ENCODE peak calls at places on chromosomes 5 and 9, in eight cellular contexts. X is mucosa of descending colon, K is fibroblast of lung, A is adrenal gland, C is breast epithelium, S is B cell, R is NB4, E is heart right ventricle. G is an unnamed sample.
A peak's percentile ranks its signal among the peaks of the same experiment; 100 is the strongest.

GRCh38 chr9:78121488-78121887 is 89.9 kb upstream of the GNAQ start:
- DNase-seq in X (peak; percentile 80), E (peak; percentile 57), A (peak; percentile 58), R (peak; percentile 81), C (peak; percentile 37), K (peak; percentile 38), S (no peak), G (no peak)

GRCh38 chr9:126384926-126385325 is 58.3 kb downstream of the MVB12B start:
- DNase-seq in C (no peak), A (no peak), K (no peak), X (no peak), E (no peak), R (no peak), S (no peak), G (no peak)

GRCh38 chr5:173180331-173180730 is 36.0 kb downstream of the BNIP1 start:
- DNase-seq in A (no peak), C (no peak), X (no peak), R (no peak), K (peak; percentile 20), E (no peak), S (no peak), G (no peak)

GRCh38 chr9:132575005-132575609 is 7.3 kb upstream of the BARHL1 start:
- DNase-seq in E (peak; percentile 71), K (peak; percentile 53), R (peak; percentile 59), C (no peak), S (no peak), X (peak; percentile 84), A (peak; percentile 72), G (peak; percentile 80)

GRCh38 chr9:88803551-88804288 is 187.5 kb upstream of the S1PR3 start:
- DNase-seq in E (no peak), X (no peak), S (no peak), A (no peak), R (no peak), K (peak; percentile 56), C (no peak), G (no peak)

GRCh38 chr9:124632077-124632621 is 125.0 kb upstream of the NR5A1 start:
- DNase-seq in X (no peak), E (no peak), S (no peak), K (peak; percentile 76), R (no peak), C (no peak), A (no peak), G (no peak)

GRCh38 chr5:127320032-127320945 is 29.7 kb downstream of the MEGF10 start:
- DNase-seq in R (peak; percentile 66), K (peak; percentile 80), A (no peak), S (no peak), X (no peak), C (no peak), E (no peak), G (no peak)

GRCh38 chr5:14450055-14450524 is 131.5 kb upstream of the OTULINL start:
- DNase-seq in R (no peak), S (no peak), E (peak; percentile 50), K (peak; percentile 98), A (no peak), C (no peak), X (no peak), G (no peak)

GRCh38 chr5:139395844-139396640 is 1.1 kb upstream of the PROB1 start:
- DNase-seq in X (no peak), A (peak; percentile 74), S (no peak), R (no peak), E (no peak), C (no peak), K (no peak), G (peak; percentile 30)

GRCh38 chr5:160938532-160938931 is 86.5 kb upstream of the ATP10B start:
- DNase-seq in E (no peak), X (peak; percentile 54), R (peak; percentile 54), S (no peak), A (no peak), K (no peak), C (peak; percentile 21), G (no peak)

GRCh38 chr9:20191239-20191840 is 402.5 kb upstream of the SLC24A2 start:
- DNase-seq in E (no peak), S (no peak), K (no peak), C (no peak), R (no peak), A (no peak), X (no peak), G (no peak)

GRCh38 chr5:140176028-140176382 is 1.0 kb downstream of the CYSTM1 start:
- DNase-seq in K (no peak), E (no peak), S (no peak), A (no peak), X (no peak), C (no peak), R (no peak), G (no peak)

GRCh38 chr5:56003179-56003578 is 8.4 kb upstream of the IL6ST start:
- DNase-seq in X (peak; percentile 71), R (no peak), C (no peak), A (peak; percentile 42), S (no peak), E (no peak), K (peak; percentile 56), G (no peak)

GRCh38 chr5:58127486-58128220 is 332.2 kb downstream of the PLK2 start:
- DNase-seq in C (no peak), K (peak; percentile 22), E (no peak), A (no peak), X (no peak), S (no peak), R (no peak), G (no peak)

GRCh38 chr5:149636861-149637246 is 55.6 kb downstream of the ARHGEF37 start:
- DNase-seq in R (peak; percentile 69), C (no peak), K (peak; percentile 52), A (peak; percentile 83), E (peak; percentile 87), X (peak; percentile 92), S (peak; percentile 59), G (peak; percentile 60)

GRCh38 chr5:45680950-45681349 is 15.2 kb downstream of the HCN1 start:
- DNase-seq in C (no peak), S (no peak), E (no peak), K (no peak), R (no peak), A (no peak), X (no peak), G (no peak)

GRCh38 chr9:107087256-107087655 is 195.8 kb upstream of the RAD23B start:
- DNase-seq in K (no peak), A (no peak), E (no peak), R (no peak), S (no peak), X (no peak), C (no peak), G (no peak)
- TF ChIP-seq CTCF in K (no peak), A (no peak), E (no peak), R (peak; percentile 3), S (no peak), X (no peak), C (no peak), G (no peak)

DNA sequence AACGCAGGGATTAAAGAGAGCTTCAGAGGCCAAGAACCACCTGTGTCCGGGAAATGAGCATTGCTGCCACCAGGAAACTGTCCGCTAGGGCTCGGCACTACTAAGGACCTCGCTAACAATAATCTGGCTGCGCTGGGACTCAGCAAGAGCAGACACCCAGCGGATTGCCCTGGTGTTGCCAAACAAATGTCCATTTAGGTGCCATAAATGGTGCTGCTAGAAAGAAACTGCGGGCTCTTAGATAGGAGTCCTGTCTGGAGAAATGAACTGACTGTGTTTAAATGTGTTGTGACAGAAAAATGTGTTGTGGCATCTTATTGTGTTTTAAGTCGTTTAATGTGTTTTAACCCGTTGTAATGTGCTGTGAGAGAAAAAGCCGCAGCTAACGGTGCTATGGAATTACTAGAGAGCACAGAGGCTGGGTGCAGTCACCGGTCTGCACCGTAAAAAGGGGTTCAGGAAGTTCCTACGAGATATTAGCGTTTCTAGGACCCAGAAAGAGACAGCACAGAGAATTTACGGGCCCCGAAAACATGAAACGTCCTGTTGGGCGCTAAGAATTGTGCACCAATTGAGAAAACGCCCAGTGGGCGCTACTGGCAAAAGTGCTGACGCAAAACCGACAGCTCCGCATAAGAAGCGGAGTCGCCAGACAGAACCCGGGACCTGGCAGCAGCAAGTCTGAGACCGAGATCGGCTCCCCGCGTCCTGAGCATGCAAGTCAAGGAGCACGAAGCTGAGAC is 90.6 kb downstream of the ANXA2R start:
- DNase-seq in A (peak; percentile 40), C (no peak), E (peak; percentile 45), X (peak; percentile 62), K (peak; percentile 87), R (peak; percentile 88), S (peak; percentile 77), G (peak; percentile 72)
- TF ChIP-seq CTCF in A (peak; percentile 62), C (no peak), E (peak; percentile 46), X (peak; percentile 24), K (peak; percentile 67), R (peak; percentile 32), S (peak; percentile 76), G (peak; percentile 14)

GRCh38 chr5:62457071-62457470 is 44.5 kb downstream of the IPO11 start:
- DNase-seq in E (no peak), A (no peak), S (no peak), X (no peak), R (no peak), C (no peak), K (no peak), G (no peak)

GRCh38 chr5:62466228-62466627 is 53.7 kb downstream of the IPO11 start:
- DNase-seq in K (peak; percentile 45), C (no peak), R (no peak), S (no peak), A (no peak), X (no peak), E (no peak), G (no peak)

GRCh38 chr5:62460578-62460983 is 48.0 kb downstream of the IPO11 start:
- DNase-seq in E (no peak), S (peak; percentile 15), A (no peak), X (no peak), C (no peak), R (peak; percentile 63), K (peak; percentile 51), G (peak; percentile 38)

GRCh38 chr5:62461561-62461960 is 49.0 kb downstream of the IPO11 start:
- DNase-seq in C (no peak), K (no peak), E (no peak), R (no peak), A (no peak), S (no peak), X (no peak), G (no peak)
- TF ChIP-seq CTCF in C (no peak), K (no peak), E (no peak), R (no peak), A (no peak), S (no peak), X (no peak), G (no peak)

GRCh38 chr5:40634154-40634553 is 45.6 kb upstream of the PTGER4 start:
- DNase-seq in E (no peak), X (peak; percentile 70), A (no peak), K (no peak), S (no peak), C (no peak), R (no peak), G (no peak)

GRCh38 chr5:40628428-40628827 is 51.3 kb upstream of the PTGER4 start:
- DNase-seq in X (no peak), R (peak; percentile 80), C (no peak), A (no peak), K (no peak), E (no peak), S (no peak), G (no peak)

GRCh38 chr5:40630166-40630565 is 49.5 kb upstream of the PTGER4 start:
- DNase-seq in K (no peak), E (no peak), R (peak; percentile 67), C (no peak), S (no peak), A (no peak), X (no peak), G (no peak)

GRCh38 chr5:40634593-40634992 is 45.1 kb upstream of the PTGER4 start:
- DNase-seq in A (no peak), S (no peak), C (no peak), X (no peak), E (no peak), R (no peak), K (no peak), G (no peak)

GRCh38 chr5:40631236-40631635 is 48.5 kb upstream of the PTGER4 start:
- DNase-seq in A (no peak), E (no peak), R (no peak), C (no peak), S (no peak), K (no peak), X (peak; percentile 70), G (no peak)
- TF ChIP-seq CTCF in A (no peak), E (no peak), R (no peak), C (no peak), S (no peak), K (no peak), X (no peak), G (no peak)